ENCODE peak calls at places on chromosomes 4 and X, in nine cellular contexts. K is GM06990, Q is lung, A is lower lobe of right lung, D is suprapubic skin, F is right lobe of liver, N is PC-3, P is lower leg skin, Y is sigmoid colon. J is an unnamed sample.

GRCh38 chrX:20205927-20206708 is 60.6 kb downstream of the RPS6KA3 start:
- DNase-seq in A (no peak), D (no peak), F (no peak), Q (no peak), Y (no peak), N (no peak), P (no peak), K (peak), J (no peak)

GRCh38 chrX:131802836-131803626 is 220.1 kb upstream of the STK26 start:
- DNase-seq in K (peak), A (no peak), Y (peak), Q (peak), F (peak), N (peak), P (no peak), D (no peak), J (no peak)

GRCh38 chr4:243407-243806 is 61.9 kb downstream of the ZNF732 start:
- DNase-seq in Q (no peak), K (no peak), D (no peak), F (no peak), A (no peak), N (no peak), P (no peak), Y (no peak), J (no peak)

GRCh38 chrX:107970073-107970472 is 12.1 kb downstream of the TEX13B start:
- DNase-seq in A (no peak), P (no peak), N (peak), F (no peak), Q (no peak), D (no peak), K (no peak), Y (no peak), J (no peak)

GRCh38 chrX:38800981-38801845 is at the start of gene MID1IP1:
- DNase-seq in D (peak), N (peak), K (no peak), Y (peak), P (peak), A (peak), Q (peak), F (peak), J (peak)

GRCh38 chrX:103384672-103385071 is 8.3 kb downstream of the BEX3 start:
- DNase-seq in P (no peak), A (no peak), Q (no peak), D (no peak), K (no peak), N (no peak), F (no peak), Y (no peak), J (no peak)

GRCh38 chr4:31918891-31919290 is 1198.7 kb downstream of the PCDH7 start:
- DNase-seq in A (no peak), K (no peak), Y (no peak), D (no peak), Q (no peak), P (no peak), N (no peak), F (no peak), J (no peak)

GRCh38 chr4:103201254-103201653 is 3.1 kb upstream of the CENPE start:
- DNase-seq in A (no peak), K (no peak), D (no peak), N (no peak), P (no peak), F (no peak), Q (no peak), Y (no peak), J (no peak)

GRCh38 chr4:92814677-92815076 is 510.9 kb downstream of the GRID2 start:
- DNase-seq in F (no peak), Y (no peak), A (no peak), Q (no peak), D (no peak), P (no peak), N (no peak), K (no peak), J (no peak)

GRCh38 chrX:7110821-7111276 is 36.7 kb upstream of the STS start:
- DNase-seq in K (peak), Y (no peak), Q (no peak), A (no peak), F (no peak), N (peak), D (no peak), P (no peak), J (no peak)

GRCh38 chrX:116272881-116273280 is 102.3 kb downstream of the AGTR2 start:
- DNase-seq in N (peak), A (no peak), K (no peak), P (no peak), F (no peak), Q (no peak), D (no peak), Y (no peak), J (no peak)

GRCh38 chrX:80808160-80808735 is 1.4 kb downstream of the BRWD3 start:
- DNase-seq in Y (peak), Q (peak), A (peak), N (peak), F (peak), P (peak), K (peak), D (peak), J (peak)

GRCh38 chr4:158170691-158171455 is 2.0 kb downstream of the GASK1B start:
- DNase-seq in K (peak), P (peak), A (peak), Y (peak), F (peak), N (peak), Q (peak), D (peak), J (peak)

GRCh38 chr4:58553031-58553430 is 1442.8 kb upstream of the IGFBP7 start:
- DNase-seq in A (no peak), F (no peak), Q (no peak), K (no peak), P (no peak), Y (no peak), D (no peak), N (no peak), J (no peak)

GRCh38 chr4:3220586-3221494 is 28.1 kb upstream of the MSANTD1 start:
- DNase-seq in F (no peak), P (no peak), Q (no peak), D (no peak), N (no peak), Y (no peak), K (no peak), A (peak), J (no peak)

GRCh38 chr4:128285085-128286023 is 2.3 kb downstream of the PGRMC2 start:
- DNase-seq in Q (no peak), F (no peak), D (no peak), P (peak), K (no peak), Y (no peak), A (no peak), N (peak), J (no peak)

GRCh38 chrX:22323541-22323940 is 50.8 kb downstream of the CBLL2 start:
- DNase-seq in N (peak), F (no peak), D (no peak), Q (no peak), P (no peak), K (no peak), A (no peak), Y (no peak), J (no peak)

GRCh38 chr4:124940387-124940786 is 227.9 kb upstream of the ANKRD50 start:
- DNase-seq in N (peak), K (no peak), A (no peak), Y (no peak), F (no peak), D (no peak), P (no peak), Q (no peak), J (no peak)

GRCh38 chrX:118974908-118975671 is 672 bp downstream of the LONRF3 start:
- DNase-seq in A (peak), Q (peak), P (no peak), D (peak), N (peak), K (peak), F (peak), Y (peak), J (peak)

GRCh38 chr4:24229976-24230375 is 340.1 kb upstream of the PPARGC1A start:
- DNase-seq in Y (no peak), K (no peak), A (no peak), F (no peak), P (no peak), Q (no peak), N (no peak), D (no peak), J (no peak)

GRCh38 chr4:20445933-20446723 is 194.4 kb downstream of the SLIT2 start:
- DNase-seq in A (no peak), K (no peak), P (no peak), F (no peak), D (no peak), N (no peak), Q (no peak), Y (no peak), J (no peak)

GRCh38 chrX:12814434-12814833 is 23.2 kb downstream of the PRPS2 start:
- DNase-seq in P (no peak), Q (peak), N (peak), A (no peak), D (no peak), K (peak), F (no peak), Y (no peak), J (no peak)

GRCh38 chr4:184355111-184355604 is 119.2 kb downstream of the IRF2 start:
- DNase-seq in K (peak), Y (no peak), D (no peak), N (peak), A (no peak), F (no peak), P (peak), Q (peak), J (no peak)

GRCh38 chrX:2492536-2493218 is 8.1 kb downstream of the DHRSX start:
- DNase-seq in F (no peak), N (no peak), P (no peak), K (no peak), Q (no peak), A (no peak), D (no peak), Y (peak), J (no peak)

GRCh38 chr4:64079316-64079715 is 329.9 kb downstream of the TECRL start:
- DNase-seq in P (no peak), Q (no peak), F (no peak), Y (no peak), D (no peak), A (no peak), N (peak), K (no peak), J (no peak)

GRCh38 chr4:2823671-2824328 is 19.8 kb upstream of the ADD1 start:
- DNase-seq in Q (no peak), K (peak), A (peak), P (no peak), D (peak), N (no peak), F (peak), Y (peak), J (no peak)

GRCh38 chr4:125313497-125313896 is 1.3 kb upstream of the FAT4 start:
- DNase-seq in Y (peak), Q (peak), P (peak), K (peak), A (no peak), N (peak), D (no peak), F (no peak), J (no peak)

GRCh38 chr4:2416564-2417195 is 1.8 kb downstream of the ZFYVE28 start:
- DNase-seq in K (peak), Y (no peak), D (no peak), F (no peak), N (no peak), Q (no peak), P (no peak), A (peak), J (no peak)

GRCh38 chrX:119155416-119156035 is 27.9 kb upstream of the KIAA1210 start:
- DNase-seq in N (peak), P (no peak), F (no peak), K (no peak), D (no peak), Q (no peak), Y (no peak), A (no peak), J (no peak)

GRCh38 chr4:121041307-121042090 is 30.8 kb downstream of the NDNF start:
- DNase-seq in F (no peak), K (peak), Q (no peak), P (no peak), Y (no peak), N (peak), A (no peak), D (no peak), J (no peak)

GRCh38 chr4:113684534-113685091 is 76.9 kb downstream of the CAMK2D start:
- DNase-seq in Y (peak), K (no peak), D (no peak), N (peak), A (no peak), F (peak), P (no peak), Q (no peak), J (peak)

GRCh38 chr4:183823394-183823793 is 81.7 kb upstream of the STOX2 start:
- DNase-seq in P (peak), Y (no peak), A (no peak), F (no peak), Q (no peak), D (no peak), K (no peak), N (peak), J (no peak)

GRCh38 chr4:113476800-113477199 is 284.7 kb downstream of the CAMK2D start:
- DNase-seq in A (no peak), D (no peak), Y (no peak), P (no peak), K (no peak), N (peak), F (no peak), Q (no peak), J (no peak)

GRCh38 chr4:172168888-172169287 is 355.7 kb downstream of the GALNTL6 start:
- DNase-seq in Y (no peak), Q (no peak), F (no peak), N (no peak), P (no peak), A (no peak), D (no peak), K (no peak), J (no peak)

GRCh38 chrX:149222040-149222439 is 283.1 kb downstream of the IDS start:
- DNase-seq in P (no peak), F (no peak), Q (no peak), N (no peak), D (no peak), Y (no peak), A (no peak), K (no peak), J (no peak)

GRCh38 chr4:40283968-40284367 is 51.2 kb upstream of the CHRNA9 start:
- DNase-seq in P (no peak), N (peak), F (no peak), A (no peak), Y (peak), K (no peak), D (no peak), Q (no peak), J (no peak)
- TF ChIP-seq CTCF in P (no peak), N (peak), F (no peak), A (no peak), Y (no peak), K (no peak), D (no peak), Q (no peak), J (no peak)

GRCh38 chrX:134537179-134537945 is 77.4 kb downstream of the HPRT1 start:
- DNase-seq in K (no peak), Y (no peak), F (no peak), P (no peak), N (peak), A (no peak), Q (no peak), D (no peak), J (no peak)
- H3K4me3 ChIP-seq in K (no peak), Y (no peak), F (no peak), P (no peak), N (no peak), A (no peak), Q (no peak), D (no peak), J (no peak)

DNA sequence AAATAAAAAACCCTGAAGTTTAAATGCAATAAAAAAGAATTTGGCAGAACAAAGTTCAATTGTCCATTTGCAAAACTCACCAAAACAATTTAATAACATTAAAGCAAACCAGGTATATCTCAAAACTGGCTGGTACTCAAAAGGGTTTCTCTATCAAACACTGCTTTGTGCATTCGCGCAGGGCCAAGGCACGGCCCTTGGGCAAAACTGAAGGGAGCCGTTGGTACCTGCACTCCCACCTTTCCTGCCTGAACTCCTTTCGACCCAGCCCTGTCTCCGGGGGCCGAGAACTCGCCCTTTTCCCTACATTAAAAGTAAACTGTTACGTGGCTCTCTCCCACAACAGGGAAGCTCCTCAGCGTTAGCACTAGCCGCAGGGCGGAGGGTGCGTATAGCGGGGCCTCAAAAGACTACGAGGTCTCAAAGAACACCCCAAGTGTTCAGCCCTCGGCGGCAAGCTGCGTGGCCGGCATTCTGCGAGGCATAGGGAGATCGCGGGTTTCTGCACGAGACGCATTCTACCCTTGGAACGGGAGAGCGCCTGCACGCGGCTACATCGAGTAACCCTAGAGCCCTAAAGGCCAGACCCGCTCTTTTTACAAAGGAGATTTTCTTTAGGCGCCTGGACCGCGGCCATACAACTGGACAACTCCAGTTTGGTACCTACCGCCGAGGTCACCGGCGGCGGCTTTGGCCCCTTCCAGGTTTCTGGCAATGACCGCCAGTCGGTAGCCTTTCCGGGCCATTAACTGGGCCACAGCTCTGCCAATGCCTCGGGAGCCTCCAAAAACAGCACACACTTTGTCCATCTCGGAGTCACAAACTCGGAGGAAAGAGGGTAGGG is 552 bp downstream of the CBR4 start:
- DNase-seq in F (peak), K (peak), Y (peak), Q (peak), A (peak), P (peak), N (peak), D (peak), J (peak)
- TF ChIP-seq CTCF in F (no peak), K (peak), Y (no peak), Q (peak), A (no peak), P (no peak), N (no peak), D (no peak), J (peak)

GRCh38 chr4:15327311-15328298 is 100.2 kb upstream of the C1QTNF7 start:
- DNase-seq in F (no peak), N (no peak), P (peak), Y (no peak), D (no peak), Q (no peak), K (no peak), A (no peak), J (no peak)
- H3K4me3 ChIP-seq in F (no peak), N (no peak), P (no peak), Y (no peak), D (no peak), Q (no peak), K (no peak), A (no peak), J (peak)

DNA sequence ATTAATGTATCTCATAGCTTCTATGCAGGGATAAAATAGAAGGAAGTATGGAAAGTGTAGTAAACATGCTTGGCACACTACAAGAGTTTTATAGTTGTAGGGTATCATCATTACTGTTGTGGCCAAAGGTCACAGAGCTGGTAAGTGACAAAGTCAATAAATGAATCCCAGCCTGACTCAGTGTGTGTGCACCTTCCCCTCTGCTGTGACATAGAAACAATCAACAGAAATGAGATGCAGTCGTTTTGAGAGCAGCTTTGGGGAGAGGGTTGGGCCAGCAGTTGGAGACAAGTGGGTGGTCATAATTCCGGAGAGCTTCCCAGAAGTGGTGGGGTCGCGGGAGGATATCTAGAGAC is 82.4 kb upstream of the RBPJ start:
- DNase-seq in F (no peak), N (peak), P (no peak), Y (no peak), D (no peak), K (no peak), Q (no peak), A (no peak), J (no peak)
- TF ChIP-seq CTCF in F (no peak), N (no peak), P (no peak), Y (no peak), D (no peak), K (no peak), Q (no peak), A (no peak), J (no peak)

GRCh38 chrX:153411988-153412574 is 809 bp downstream of the ZFP92 start:
- DNase-seq in K (no peak), F (no peak), A (no peak), P (no peak), Q (no peak), N (no peak), D (no peak), Y (no peak), J (no peak)

GRCh38 chrX:153410888-153411254 is 401 bp upstream of the ZFP92 start:
- DNase-seq in A (no peak), Q (no peak), F (no peak), K (no peak), N (no peak), D (no peak), P (no peak), Y (no peak), J (no peak)

GRCh38 chrX:153410328-153410727 is 944 bp upstream of the ZFP92 start:
- DNase-seq in K (no peak), N (no peak), P (no peak), Y (no peak), A (no peak), Q (no peak), F (no peak), D (no peak), J (no peak)

GRCh38 chrX:153412746-153413720 is 1.8 kb downstream of the ZFP92 start:
- DNase-seq in D (no peak), N (no peak), Y (no peak), K (no peak), A (no peak), Q (no peak), F (no peak), P (no peak), J (no peak)

DNA sequence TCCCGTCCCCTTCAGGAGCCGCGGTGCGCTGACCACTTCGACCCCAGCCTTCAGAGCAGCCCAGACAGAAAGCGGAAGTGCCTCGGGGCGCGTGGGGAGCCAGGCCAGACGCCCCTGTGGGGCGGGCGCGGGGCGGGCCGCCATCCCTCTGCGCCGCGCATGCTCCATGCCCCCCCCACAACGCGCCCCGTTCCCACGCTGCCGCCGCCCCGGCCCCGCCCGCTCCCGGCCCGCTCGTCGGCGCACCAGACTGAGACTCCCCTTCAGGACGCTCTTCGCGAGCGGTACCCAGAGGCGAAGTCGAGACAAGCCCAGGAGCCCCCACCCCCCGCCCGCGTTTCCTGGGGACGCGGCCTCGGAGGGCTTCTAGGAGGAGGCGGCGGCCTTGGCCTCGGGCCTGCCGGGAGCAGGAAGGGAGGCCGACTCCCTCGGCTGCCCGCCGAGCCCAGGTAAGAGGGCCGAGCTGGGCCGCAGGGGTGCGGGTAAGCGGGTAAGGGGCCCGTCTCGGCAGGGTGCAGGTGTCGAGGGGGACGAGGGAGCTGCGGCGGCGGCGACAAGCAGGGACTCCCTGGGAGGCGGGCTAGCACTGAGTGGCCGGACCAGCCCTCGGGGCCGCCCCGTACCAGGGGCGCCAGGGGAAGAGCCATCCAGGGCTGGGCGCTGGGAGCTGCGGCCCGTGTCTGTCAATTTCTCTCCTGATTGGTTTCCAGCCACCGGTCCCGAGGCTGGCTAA is at the start of gene ZFP92:
- DNase-seq in N (no peak), Y (no peak), Q (no peak), K (peak), P (no peak), F (no peak), A (peak), D (no peak), J (no peak)
- H3K4me3 ChIP-seq in N (no peak), Y (peak), Q (peak), K (peak), P (peak), F (peak), A (peak), D (peak), J (peak)